ENCODE peak calls at places on chromosomes 5 and 9, in seven cellular contexts. F is psoas muscle, R is hepatocyte, L is pancreas, D is thyroid gland, X is endothelial cell of umbilical vein, A is sigmoid colon. P is an unnamed sample. For H3K4me1, the result is how much of the 10 kb centered on the place peaks cover.

GRCh38 chr5:90575712-90576111 is 17.1 kb downstream of the ADGRV1 start:
- DNase-seq in R (no peak), X (no peak), L (no peak), A (no peak), F (no peak), D (no peak), P (no peak)

GRCh38 chr9:131669234-131670172 is 70.4 kb downstream of the RAPGEF1 start:
- DNase-seq in L (no peak), A (no peak), X (no peak), F (no peak), D (peak), R (no peak), P (no peak)

GRCh38 chr9:95091971-95092320 is 225.6 kb downstream of the FANCC start:
- DNase-seq in F (no peak), L (no peak), D (no peak), A (no peak), R (peak), X (no peak), P (no peak)

GRCh38 chr9:34399729-34400128 is 23.0 kb upstream of the MYORG start:
- DNase-seq in A (no peak), X (no peak), F (no peak), D (no peak), R (no peak), L (no peak), P (no peak)

GRCh38 chr9:16386579-16387077 is 483.8 kb downstream of the BNC2 start:
- DNase-seq in F (no peak), X (no peak), L (no peak), R (no peak), A (no peak), D (no peak), P (no peak)

GRCh38 chr9:15524845-15525455 is 14.2 kb upstream of the PSIP1 start:
- DNase-seq in X (peak), R (no peak), D (no peak), A (no peak), L (no peak), F (no peak), P (no peak)

GRCh38 chr9:23826120-23826629 is at the start of gene ELAVL2:
- DNase-seq in L (peak), X (peak), R (peak), D (peak), A (peak), F (peak), P (peak)

GRCh38 chr9:76020654-76021053 is 130.2 kb downstream of the PCSK5 start:
- DNase-seq in L (no peak), X (no peak), A (no peak), D (no peak), F (no peak), R (no peak), P (no peak)

GRCh38 chr5:1280177-1281037 is 14.5 kb downstream of the TERT start:
- DNase-seq in A (peak), X (no peak), R (no peak), F (no peak), D (no peak), L (no peak), P (peak)

GRCh38 chr9:83144492-83144891 is 81.5 kb upstream of the RASEF start:
- DNase-seq in D (no peak), L (no peak), F (no peak), R (no peak), X (no peak), A (no peak), P (no peak)
- TF ChIP-seq CTCF in D (no peak), L (no peak), F (no peak), R (no peak), X (no peak), A (no peak), P (no peak)

GRCh38 chr5:150491876-150492275 is 16.1 kb upstream of the NDST1 start:
- DNase-seq in R (no peak), X (no peak), A (no peak), F (no peak), D (no peak), L (no peak), P (no peak)
- H3K4me1 ChIP-seq in R (half or more), X (under half), A (half or more), F (half or more), D (half or more), L (under half), P (half or more)

DNA sequence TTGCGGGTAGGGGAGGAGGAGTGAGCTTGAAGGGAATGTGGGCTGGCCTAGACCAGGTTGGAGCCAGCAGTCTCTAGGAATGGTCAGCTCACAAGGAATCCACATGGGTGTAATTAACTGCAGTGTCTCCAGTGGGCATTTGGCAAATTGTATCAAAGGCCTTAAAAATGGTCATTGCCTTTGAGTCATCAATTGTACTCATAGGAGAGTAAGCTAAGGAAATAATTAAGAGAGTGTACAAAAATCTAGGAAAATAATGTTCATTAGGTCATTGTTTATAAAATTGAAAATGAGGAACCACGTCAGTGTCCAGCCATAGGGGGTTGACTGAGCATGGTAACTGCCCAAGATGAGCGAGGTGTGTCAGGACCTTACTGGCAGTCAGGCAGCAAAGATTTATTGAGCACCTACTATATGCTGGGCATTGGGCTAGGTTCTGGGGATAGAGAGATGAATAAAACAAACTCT is 29.8 kb upstream of the RPL26L1 start:
- DNase-seq in R (no peak), L (no peak), X (peak), D (no peak), A (no peak), F (no peak), P (no peak)
- TF ChIP-seq CTCF in R (no peak), L (no peak), X (no peak), D (no peak), A (no peak), F (no peak), P (no peak)

DNA sequence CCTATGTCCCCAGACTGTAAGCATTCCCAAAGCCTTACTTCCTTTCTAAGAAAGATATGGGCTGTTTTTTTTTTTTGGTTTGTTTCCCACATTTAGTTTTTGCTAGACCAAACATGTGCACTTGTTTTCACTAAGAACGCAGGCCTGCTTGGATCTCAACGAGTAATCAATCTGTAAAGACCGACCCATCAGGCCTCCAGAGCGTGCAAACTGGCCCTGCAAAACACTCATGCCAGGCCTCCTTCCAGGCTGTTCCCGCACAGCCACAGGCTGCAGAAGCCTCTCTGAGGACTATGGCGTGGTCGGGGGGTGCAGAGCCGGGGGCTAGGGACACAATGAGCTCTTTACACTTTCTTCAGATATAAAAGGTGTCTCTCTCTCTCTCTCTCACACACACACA is 304.9 kb upstream of the PANK3 start:
- DNase-seq in A (no peak), X (no peak), L (no peak), F (no peak), R (no peak), D (peak), P (no peak)
- H3K4me1 ChIP-seq in A (under half), X (under half), L (under half), F (under half), R (half or more), D (under half), P (under half)

GRCh38 chr9:137688725-137689124 is 69.9 kb downstream of the EHMT1 start:
- DNase-seq in A (no peak), D (no peak), L (no peak), F (no peak), X (no peak), R (no peak), P (no peak)
- TF ChIP-seq CTCF in A (no peak), D (no peak), L (no peak), F (no peak), X (no peak), R (no peak), P (no peak)

GRCh38 chr9:133957328-133957727 is 34.8 kb downstream of the VAV2 start:
- DNase-seq in R (no peak), L (no peak), X (no peak), D (no peak), A (no peak), F (peak), P (no peak)

GRCh38 chr9:133960568-133961129 is 31.5 kb downstream of the VAV2 start:
- DNase-seq in A (no peak), R (no peak), F (peak), D (peak), X (peak), L (no peak), P (peak)

GRCh38 chr9:133959966-133960567 is 32.1 kb downstream of the VAV2 start:
- DNase-seq in A (no peak), F (peak), R (no peak), L (no peak), X (no peak), D (no peak), P (no peak)

GRCh38 chr9:133958756-133959155 is 33.4 kb downstream of the VAV2 start:
- DNase-seq in R (no peak), A (no peak), F (peak), L (no peak), X (no peak), D (no peak), P (no peak)

GRCh38 chr9:133959171-133959570 is 33.0 kb downstream of the VAV2 start:
- DNase-seq in R (no peak), A (no peak), L (no peak), F (peak), D (no peak), X (no peak), P (no peak)
- H3K4me1 ChIP-seq in R (under half), A (under half), L (half or more), F (under half), D (half or more), X (under half), P (under half)

GRCh38 chr5:9339206-9339818 is 206.6 kb downstream of the SEMA5A start:
- DNase-seq in D (no peak), L (no peak), R (no peak), X (no peak), A (no peak), F (no peak), P (no peak)
- TF ChIP-seq CTCF in D (no peak), L (no peak), R (peak), X (peak), A (no peak), F (no peak), P (peak)

DNA sequence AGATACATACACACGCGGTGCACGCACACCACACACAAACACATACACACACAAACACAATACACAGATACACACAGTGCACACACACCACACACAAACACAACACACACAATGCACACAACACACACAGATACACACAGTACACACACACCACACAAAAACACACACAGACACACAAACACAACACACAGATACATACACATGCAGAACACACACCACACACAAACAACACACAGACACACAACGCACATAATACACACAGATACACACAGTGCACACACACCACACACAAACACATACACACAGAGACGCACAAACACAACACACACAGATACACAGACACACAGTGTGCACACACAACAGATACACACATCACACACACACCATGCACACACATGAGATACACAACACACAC is 5.9 kb upstream of the CCDC187 start:
- DNase-seq in X (no peak), A (no peak), R (no peak), L (no peak), F (no peak), D (no peak), P (no peak)
- H3K4me1 ChIP-seq in X (under half), A (under half), R (under half), L (under half), F (under half), D (under half), P (under half)

GRCh38 chr5:169836835-169837234 is 143.5 kb downstream of the INSYN2B start:
- DNase-seq in X (no peak), D (no peak), A (no peak), R (no peak), F (no peak), L (no peak), P (no peak)
- TF ChIP-seq CTCF in X (no peak), D (no peak), A (no peak), R (no peak), F (no peak), L (no peak), P (no peak)

DNA sequence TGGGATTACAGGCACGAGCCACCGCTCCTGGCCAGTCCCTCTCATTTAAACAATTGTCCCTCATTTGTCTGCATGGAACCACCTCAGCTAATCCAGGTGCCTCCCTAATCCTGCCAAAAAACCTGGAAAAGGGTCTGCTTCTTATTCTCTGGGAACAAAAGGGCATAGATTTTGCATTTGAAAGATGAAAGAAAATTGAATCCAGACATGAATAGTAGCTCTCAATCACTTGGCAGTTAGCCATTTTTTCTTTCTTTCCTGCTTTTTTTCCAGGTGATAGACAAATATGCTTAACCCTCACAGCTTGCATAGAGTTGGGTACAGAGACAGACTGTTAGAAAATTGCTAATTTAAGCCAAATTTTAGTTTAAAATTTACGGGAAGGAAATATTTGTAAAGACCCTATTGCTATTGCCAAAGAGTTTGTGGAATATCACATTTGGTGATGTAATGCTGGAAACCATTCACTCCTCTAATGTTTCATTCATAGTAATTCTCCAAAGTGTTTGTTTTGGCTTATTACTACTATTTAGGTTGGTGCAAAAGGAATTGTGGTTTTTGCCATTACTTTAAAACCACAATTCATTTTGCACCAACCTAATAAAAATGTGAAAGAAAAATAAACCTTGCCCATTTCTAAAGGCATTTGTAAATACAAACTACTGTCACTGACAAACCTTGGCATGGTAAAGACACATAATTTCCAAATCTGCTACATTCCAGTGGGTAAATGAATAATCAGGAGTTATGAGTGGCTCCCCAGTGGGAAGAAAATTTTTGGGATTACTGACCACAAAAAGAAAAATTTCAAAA is 80.5 kb upstream of the JAK2 start:
- DNase-seq in A (no peak), L (no peak), X (peak), R (no peak), F (no peak), D (no peak), P (no peak)
- H3K4me1 ChIP-seq in A (under half), L (under half), X (under half), R (under half), F (under half), D (under half), P (under half)

P was measured in RWPE2.